ENCODE peak calls at places on chromosomes 2 and 18, in seven cellular contexts. One of them, this sample, is unnamed.

GRCh38 chr2:136310005-136310495 is 192.1 kb upstream of the CXCR4 start:
- DNase-seq in neural progenitor cell: no peak
- DNase-seq in astrocyte: no peak
- DNase-seq in fibroblast of lung: no peak
- DNase-seq in keratinocyte: no peak
- DNase-seq in GM23248: no peak
- DNase-seq in GM23338: no peak
- DNase-seq in this sample: no peak

GRCh38 chr2:146239392-146240135 is 1605.3 kb upstream of the ACVR2A start:
- DNase-seq in neural progenitor cell: no peak
- DNase-seq in astrocyte: peak
- DNase-seq in fibroblast of lung: peak
- DNase-seq in keratinocyte: no peak
- DNase-seq in GM23248: peak
- DNase-seq in GM23338: no peak
- DNase-seq in this sample: no peak

GRCh38 chr2:144032566-144032965 is 487.4 kb downstream of the ZEB2 start:
- DNase-seq in neural progenitor cell: no peak
- DNase-seq in astrocyte: peak
- DNase-seq in fibroblast of lung: peak
- DNase-seq in keratinocyte: no peak
- DNase-seq in GM23248: peak
- DNase-seq in GM23338: no peak
- DNase-seq in this sample: no peak

GRCh38 chr2:175430236-175430635 is 248.7 kb upstream of the ATP5MC3 start:
- DNase-seq in neural progenitor cell: no peak
- DNase-seq in astrocyte: no peak
- DNase-seq in fibroblast of lung: no peak
- DNase-seq in keratinocyte: no peak
- DNase-seq in GM23248: no peak
- DNase-seq in GM23338: no peak
- DNase-seq in this sample: no peak

GRCh38 chr2:211371465-211371864 is 815.1 kb downstream of the CPS1 start:
- DNase-seq in neural progenitor cell: no peak
- DNase-seq in astrocyte: no peak
- DNase-seq in fibroblast of lung: no peak
- DNase-seq in keratinocyte: no peak
- DNase-seq in GM23248: no peak
- DNase-seq in GM23338: no peak
- DNase-seq in this sample: no peak

GRCh38 chr2:233919938-233920337 is 2.8 kb downstream of the TRPM8 start:
- DNase-seq in neural progenitor cell: no peak
- DNase-seq in astrocyte: peak
- DNase-seq in fibroblast of lung: peak
- DNase-seq in keratinocyte: no peak
- DNase-seq in GM23248: peak
- DNase-seq in GM23338: no peak
- DNase-seq in this sample: no peak

GRCh38 chr2:37085731-37086147 is 1.4 kb downstream of the GPATCH11 start:
- DNase-seq in neural progenitor cell: no peak
- DNase-seq in astrocyte: peak
- DNase-seq in fibroblast of lung: peak
- DNase-seq in keratinocyte: no peak
- DNase-seq in GM23248: peak
- DNase-seq in GM23338: no peak
- DNase-seq in this sample: peak

GRCh38 chr2:3633089-3633981 is 24.7 kb upstream of the ALLC start:
- DNase-seq in neural progenitor cell: no peak
- DNase-seq in astrocyte: peak
- DNase-seq in fibroblast of lung: peak
- DNase-seq in keratinocyte: peak
- DNase-seq in GM23248: peak
- DNase-seq in GM23338: no peak
- DNase-seq in this sample: no peak

GRCh38 chr2:190407662-190408537 is at the start of gene MFSD6:
- DNase-seq in neural progenitor cell: peak
- DNase-seq in astrocyte: no peak
- DNase-seq in fibroblast of lung: no peak
- DNase-seq in keratinocyte: no peak
- DNase-seq in GM23248: peak
- DNase-seq in GM23338: peak
- DNase-seq in this sample: peak

GRCh38 chr18:60649107-60649506 is 276.5 kb upstream of the MC4R start:
- DNase-seq in neural progenitor cell: no peak
- DNase-seq in astrocyte: no peak
- DNase-seq in fibroblast of lung: no peak
- DNase-seq in keratinocyte: no peak
- DNase-seq in GM23248: no peak
- DNase-seq in GM23338: no peak
- DNase-seq in this sample: no peak

GRCh38 chr2:160353166-160353565 is 140.4 kb downstream of the RBMS1 start:
- DNase-seq in neural progenitor cell: no peak
- DNase-seq in astrocyte: no peak
- DNase-seq in fibroblast of lung: no peak
- DNase-seq in keratinocyte: no peak
- DNase-seq in GM23248: no peak
- DNase-seq in GM23338: no peak
- DNase-seq in this sample: no peak
- H3K27ac ChIP-seq in neural progenitor cell: no peak
- H3K27ac ChIP-seq in astrocyte: peak
- H3K27ac ChIP-seq in fibroblast of lung: no peak
- H3K27ac ChIP-seq in keratinocyte: peak
- H3K27ac ChIP-seq in GM23248: peak
- H3K27ac ChIP-seq in GM23338: no peak
- H3K27ac ChIP-seq in this sample: no peak

GRCh38 chr2:72934683-72935610 is 17.6 kb downstream of the EMX1 start:
- DNase-seq in neural progenitor cell: peak
- DNase-seq in astrocyte: no peak
- DNase-seq in fibroblast of lung: no peak
- DNase-seq in keratinocyte: peak
- DNase-seq in GM23248: no peak
- DNase-seq in GM23338: peak
- DNase-seq in this sample: peak
- TF ChIP-seq EZH2 in neural progenitor cell: no peak
- TF ChIP-seq EZH2 in astrocyte: no peak
- TF ChIP-seq EZH2 in fibroblast of lung: no peak
- TF ChIP-seq EZH2 in keratinocyte: peak
- TF ChIP-seq EZH2 in GM23248: no peak
- TF ChIP-seq EZH2 in GM23338: no peak
- TF ChIP-seq EZH2 in this sample: no peak

GRCh38 chr18:70431203-70431624 is 142.4 kb downstream of the SOCS6 start:
- DNase-seq in neural progenitor cell: no peak
- DNase-seq in astrocyte: peak
- DNase-seq in fibroblast of lung: peak
- DNase-seq in keratinocyte: no peak
- DNase-seq in GM23248: peak
- DNase-seq in GM23338: no peak
- DNase-seq in this sample: peak
- H3K4me2 ChIP-seq in neural progenitor cell: no peak
- H3K4me2 ChIP-seq in astrocyte: no peak
- H3K4me2 ChIP-seq in fibroblast of lung: no peak
- H3K4me2 ChIP-seq in keratinocyte: peak
- H3K4me2 ChIP-seq in GM23248: no peak
- H3K4me2 ChIP-seq in GM23338: no peak
- H3K4me2 ChIP-seq in this sample: peak

GRCh38 chr2:61712060-61712459 is 141.8 kb downstream of the FAM161A start:
- DNase-seq in neural progenitor cell: no peak
- DNase-seq in astrocyte: no peak
- DNase-seq in fibroblast of lung: no peak
- DNase-seq in keratinocyte: no peak
- DNase-seq in GM23248: no peak
- DNase-seq in GM23338: no peak
- DNase-seq in this sample: no peak

GRCh38 chr2:61710711-61711110 is 143.1 kb downstream of the FAM161A start:
- DNase-seq in neural progenitor cell: no peak
- DNase-seq in astrocyte: no peak
- DNase-seq in fibroblast of lung: no peak
- DNase-seq in keratinocyte: no peak
- DNase-seq in GM23248: no peak
- DNase-seq in GM23338: no peak
- DNase-seq in this sample: no peak

GRCh38 chr2:61713457-61713856 is 140.4 kb downstream of the FAM161A start:
- DNase-seq in neural progenitor cell: no peak
- DNase-seq in astrocyte: no peak
- DNase-seq in fibroblast of lung: no peak
- DNase-seq in keratinocyte: no peak
- DNase-seq in GM23248: no peak
- DNase-seq in GM23338: no peak
- DNase-seq in this sample: no peak

GRCh38 chr2:61705625-61706024 is 148.2 kb downstream of the FAM161A start:
- DNase-seq in neural progenitor cell: no peak
- DNase-seq in astrocyte: no peak
- DNase-seq in fibroblast of lung: no peak
- DNase-seq in keratinocyte: no peak
- DNase-seq in GM23248: no peak
- DNase-seq in GM23338: no peak
- DNase-seq in this sample: no peak

GRCh38 chr2:61707984-61708852 is 145.6 kb downstream of the FAM161A start:
- DNase-seq in neural progenitor cell: peak
- DNase-seq in astrocyte: peak
- DNase-seq in fibroblast of lung: peak
- DNase-seq in keratinocyte: no peak
- DNase-seq in GM23248: peak
- DNase-seq in GM23338: no peak
- DNase-seq in this sample: peak
- H3K27ac ChIP-seq in neural progenitor cell: no peak
- H3K27ac ChIP-seq in astrocyte: no peak
- H3K27ac ChIP-seq in fibroblast of lung: no peak
- H3K27ac ChIP-seq in keratinocyte: no peak
- H3K27ac ChIP-seq in GM23248: no peak
- H3K27ac ChIP-seq in GM23338: no peak
- H3K27ac ChIP-seq in this sample: no peak

GRCh38 chr18:26655614-26656400 is 107.5 kb upstream of the KCTD1 start:
- DNase-seq in neural progenitor cell: peak
- DNase-seq in astrocyte: peak
- DNase-seq in fibroblast of lung: peak
- DNase-seq in keratinocyte: no peak
- DNase-seq in GM23248: peak
- DNase-seq in GM23338: peak
- DNase-seq in this sample: peak
- TF ChIP-seq EZH2 in neural progenitor cell: peak
- TF ChIP-seq EZH2 in astrocyte: no peak
- TF ChIP-seq EZH2 in fibroblast of lung: peak
- TF ChIP-seq EZH2 in keratinocyte: peak
- TF ChIP-seq EZH2 in GM23248: no peak
- TF ChIP-seq EZH2 in GM23338: peak
- TF ChIP-seq EZH2 in this sample: no peak